ENCODE peak calls at places on chromosomes 7 and 10, in four cellular contexts. Y is mesenchymal stem cell, T is aorta, C is heart right ventricle. H is an unnamed sample.
A peak's percentile ranks its signal among the peaks of the same experiment; 100 is the strongest.

GRCh38 chr10:51896849-51897248 is 197.5 kb upstream of the CSTF2T start:
- DNase-seq in Y (no peak), T (no peak), C (no peak), H (peak; percentile 32)

GRCh38 chr7:145692237-145692950 is 424.2 kb upstream of the CNTNAP2 start:
- DNase-seq in Y (peak; percentile 74), T (no peak), C (no peak), H (no peak)

GRCh38 chr7:135338151-135338550 is 104.5 kb downstream of the STRA8 start:
- DNase-seq in Y (no peak), T (no peak), C (no peak), H (no peak)

GRCh38 chr7:123935436-123936381 is 10.7 kb downstream of the SPAM1 start:
- DNase-seq in Y (no peak), T (no peak), C (no peak), H (no peak)

GRCh38 chr10:60870803-60871202 is 73.2 kb downstream of the RHOBTB1 start:
- DNase-seq in Y (no peak), T (no peak), C (no peak), H (no peak)

GRCh38 chr10:102347236-102347828 is 48.2 kb upstream of the NFKB2 start:
- DNase-seq in Y (peak; percentile 56), T (no peak), C (peak; percentile 48), H (peak; percentile 22)

GRCh38 chr10:6108072-6108471 is 19.2 kb downstream of the RBM17 start:
- DNase-seq in Y (no peak), T (no peak), C (no peak), H (no peak)

GRCh38 chr7:39825391-39825790 is 124.7 kb upstream of the CDK13 start:
- DNase-seq in Y (no peak), T (no peak), C (no peak), H (no peak)

GRCh38 chr7:149028346-149029109 is at the start of gene PDIA4:
- DNase-seq in Y (peak; percentile 100), T (peak; percentile 100), C (peak; percentile 99), H (peak; percentile 98)

GRCh38 chr10:129605986-129606518 is 139.0 kb downstream of the MGMT start:
- DNase-seq in Y (peak; percentile 74), T (no peak), C (no peak), H (no peak)

GRCh38 chr7:158975526-158976467 is 119.4 kb downstream of the DYNC2I1 start:
- DNase-seq in Y (peak; percentile 7), T (no peak), C (no peak), H (no peak)

GRCh38 chr10:44936314-44936975 is 23.2 kb upstream of the RASSF4 start:
- DNase-seq in Y (no peak), T (no peak), C (no peak), H (no peak)

GRCh38 chr7:1901431-1902210 is 231.5 kb downstream of the ELFN1 start:
- DNase-seq in Y (no peak), T (peak; percentile 36), C (no peak), H (no peak)

GRCh38 chr7:92851732-92852131 is 15.4 kb upstream of the CDK6 start:
- DNase-seq in Y (no peak), T (no peak), C (no peak), H (peak; percentile 33)

GRCh38 chr10:36779238-36779846 is 346.1 kb upstream of the ANKRD30A start:
- DNase-seq in Y (peak; percentile 83), T (no peak), C (peak; percentile 41), H (peak; percentile 22)

GRCh38 chr7:155568335-155568660 is 21.9 kb upstream of the CNPY1 start:
- DNase-seq in Y (no peak), T (no peak), C (no peak), H (no peak)

GRCh38 chr10:69730251-69731156 is 71.2 kb upstream of the COL13A1 start:
- DNase-seq in Y (peak; percentile 61), T (peak; percentile 73), C (peak; percentile 73), H (no peak)

GRCh38 chr10:84432891-84433290 is 104.5 kb downstream of the CCSER2 start:
- DNase-seq in Y (no peak), T (no peak), C (no peak), H (peak; percentile 75)
- H3K27ac ChIP-seq in Y (no peak overlapping the region), T (no peak overlapping the region), C (no peak overlapping the region), H (no peak overlapping the region)

GRCh38 chr10:7285545-7286322 is 125.1 kb downstream of the SFMBT2 start:
- DNase-seq in Y (no peak), T (no peak), C (no peak), H (no peak)
- H3K27ac ChIP-seq in Y (no peak overlapping the region), T (no peak overlapping the region), C (no peak overlapping the region), H (no peak overlapping the region)

DNA sequence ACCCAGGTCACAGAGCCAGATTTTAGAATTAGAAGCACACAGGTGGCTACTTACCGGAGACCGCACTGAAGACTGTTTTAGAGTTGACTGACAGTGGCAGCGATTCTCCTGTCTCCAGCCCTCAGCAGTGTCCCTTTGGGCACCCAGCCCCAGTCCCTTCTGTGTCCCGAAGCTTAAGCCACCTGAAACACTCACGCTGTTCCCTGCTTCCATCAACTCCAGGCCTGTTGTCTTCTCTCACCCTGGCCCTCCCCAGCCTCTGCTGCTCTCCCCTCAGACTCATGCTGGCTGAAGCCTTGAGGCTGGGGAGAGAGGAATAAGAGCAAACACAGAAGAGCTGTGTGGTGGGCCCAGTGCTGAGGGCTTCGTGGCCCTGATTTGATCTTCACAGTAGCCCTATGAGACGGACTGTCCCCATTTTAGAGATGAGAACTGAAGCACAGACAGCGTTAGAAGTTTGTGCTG is 10.6 kb downstream of the SAP25 start:
- DNase-seq in Y (no peak), T (no peak), C (no peak), H (no peak)
- H3K27ac ChIP-seq in Y (no peak overlapping the region), T (no peak overlapping the region), C (no peak overlapping the region), H (no peak overlapping the region)

DNA sequence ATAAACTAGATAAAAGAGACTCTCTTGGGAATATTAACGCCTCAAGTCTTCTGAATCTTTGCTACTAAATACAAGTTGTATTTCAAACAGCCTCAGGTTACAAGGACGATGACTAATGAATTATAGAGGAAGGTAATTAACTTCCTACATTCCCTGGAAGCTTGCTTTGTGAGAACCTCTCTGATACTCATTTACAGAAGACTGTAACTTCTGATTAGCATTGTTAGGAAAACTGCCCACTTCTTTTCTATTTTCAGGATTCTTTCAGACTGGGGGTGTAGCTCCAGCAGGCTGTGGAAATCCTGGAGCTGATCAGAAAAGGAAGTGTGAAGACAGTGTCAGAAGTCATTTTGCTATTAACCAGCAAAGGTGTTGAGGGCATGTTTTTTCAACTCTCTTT is 316.7 kb upstream of the NPSR1 start:
- DNase-seq in Y (no peak), T (no peak), C (no peak), H (peak; percentile 68)
- H3K27ac ChIP-seq in Y (peak overlapping the region; percentile 16), T (no peak overlapping the region), C (no peak overlapping the region), H (no peak overlapping the region)

H was measured in astrocyte.